ENCODE peak calls at places on chromosomes 4 and X, in eight cellular contexts. B is ELR, L is NAMALWA, E is NCI-H2227 treated with DMSO at 0.1 percent for 48 hours, M is NCI-H1105, P is SHP77, X is WTC11, D is HT-29. J is an unnamed sample.

GRCh38 chr4:8283631-8284121 is 14.1 kb downstream of the HTRA3 start:
- DNase-seq in B (no peak), E (no peak), D (no peak), L (peak; percentile 39), X (peak; percentile 62), M (no peak), P (no peak), J (no peak)

GRCh38 chrX:106734827-106735226 is 8.3 kb downstream of the RNF128 start:
- DNase-seq in X (no peak), M (no peak), L (no peak), B (no peak), P (no peak), E (no peak), D (peak; percentile 41), J (no peak)

GRCh38 chrX:136477026-136477425 is 10.7 kb upstream of the BRS3 start:
- DNase-seq in M (no peak), B (no peak), X (no peak), L (no peak), P (no peak), E (no peak), D (peak; percentile 24), J (no peak)

GRCh38 chrX:26783512-26784225 is 567.7 kb downstream of the MAGEB5 start:
- DNase-seq in X (peak; percentile 16), P (peak; percentile 18), M (no peak), L (peak; percentile 69), B (peak; percentile 2), E (no peak), D (peak; percentile 51), J (no peak)

GRCh38 chr4:98566491-98567008 is 91.9 kb downstream of the TSPAN5 start:
- DNase-seq in B (no peak), L (no peak), P (peak; percentile 69), M (no peak), D (no peak), E (no peak), X (no peak), J (no peak)

GRCh38 chrX:54721424-54721823 is 76.6 kb downstream of the ITIH6 start:
- DNase-seq in B (peak; percentile 32), P (no peak), L (no peak), E (no peak), M (no peak), X (no peak), D (peak; percentile 63), J (no peak)

GRCh38 chrX:6226053-6226645 is 2.5 kb downstream of the NLGN4X start:
- DNase-seq in P (no peak), D (no peak), X (peak; percentile 45), E (no peak), M (peak; percentile 35), B (no peak), L (no peak), J (no peak)

GRCh38 chr4:2570551-2571222 is 34.2 kb downstream of the FAM193A start:
- DNase-seq in L (no peak), D (no peak), B (no peak), P (no peak), X (no peak), E (no peak), M (no peak), J (no peak)

GRCh38 chrX:112818114-112819012 is 22.3 kb downstream of the AMOT start:
- DNase-seq in L (no peak), M (no peak), D (no peak), E (no peak), P (no peak), X (no peak), B (no peak), J (no peak)

GRCh38 chr4:118849867-118850812 is 14.2 kb upstream of the SEC24D start:
- DNase-seq in D (peak; percentile 4), P (no peak), E (peak; percentile 9), B (peak; percentile 30), L (peak; percentile 51), M (no peak), X (no peak), J (no peak)

GRCh38 chr4:89307446-89308160 is at the start of gene GPRIN3:
- DNase-seq in E (peak; percentile 44), P (no peak), D (peak; percentile 45), M (peak; percentile 13), B (peak; percentile 23), L (no peak), X (peak; percentile 73), J (peak; percentile 69)

GRCh38 chrX:151019837-151020236 is 36.7 kb downstream of the HMGB3 start:
- DNase-seq in M (no peak), D (no peak), X (no peak), B (peak; percentile 63), E (no peak), P (no peak), L (no peak), J (no peak)

GRCh38 chr4:48575964-48576363 is 85.9 kb downstream of the ZAR1 start:
- DNase-seq in X (no peak), L (no peak), D (no peak), E (no peak), P (no peak), M (no peak), B (peak; percentile 63), J (no peak)

GRCh38 chr4:126530996-126531585 is 1101.7 kb upstream of the INTU start:
- DNase-seq in B (no peak), D (no peak), P (no peak), L (no peak), E (no peak), M (no peak), X (no peak), J (no peak)

GRCh38 chrX:153926863-153927685 is 1.0 kb upstream of the ARHGAP4 start:
- DNase-seq in X (no peak), B (peak; percentile 35), D (no peak), M (peak; percentile 76), P (peak; percentile 33), E (peak; percentile 68), L (peak; percentile 92), J (peak; percentile 81)

GRCh38 chr4:139666735-139667266 is 1.2 kb downstream of the MGST2 start:
- DNase-seq in D (peak; percentile 80), M (peak; percentile 14), B (no peak), E (no peak), P (peak; percentile 10), L (no peak), X (no peak), J (peak; percentile 46)

GRCh38 chr4:23660865-23661264 is 229.0 kb downstream of the PPARGC1A start:
- DNase-seq in M (no peak), D (no peak), X (no peak), P (no peak), B (no peak), L (peak; percentile 9), E (no peak), J (no peak)

GRCh38 chr4:74793757-74794340 is 474 bp downstream of the BTC start:
- DNase-seq in E (no peak), L (no peak), D (peak; percentile 84), X (peak; percentile 79), P (peak; percentile 52), M (peak; percentile 55), B (peak; percentile 26), J (peak; percentile 95)

GRCh38 chr4:152283806-152284470 is 252.0 kb downstream of the FBXW7 start:
- DNase-seq in M (no peak), L (no peak), D (no peak), B (no peak), X (no peak), E (no peak), P (no peak), J (no peak)

GRCh38 chr4:155822572-155822971 is 43.5 kb downstream of the ASIC5 start:
- DNase-seq in M (no peak), X (no peak), P (no peak), D (peak; percentile 66), L (no peak), B (no peak), E (no peak), J (no peak)

GRCh38 chrX:119015407-119016242 is 41.2 kb downstream of the LONRF3 start:
- DNase-seq in M (no peak), P (no peak), E (no peak), L (peak; percentile 71), D (peak; percentile 68), B (peak; percentile 95), X (no peak), J (peak; percentile 34)

GRCh38 chr4:16875487-16875886 is 23.0 kb downstream of the LDB2 start:
- DNase-seq in P (no peak), L (no peak), D (no peak), X (no peak), M (no peak), B (peak; percentile 90), E (no peak), J (no peak)